ENCODE peak calls at places on chromosomes 7 and 10, in five cellular contexts. N is upper lobe of left lung, B is lower lobe of right lung, D is adrenal gland, X is fibroblast of lung. U is an unnamed sample. For H3K4me1, the result is how much of the 10 kb centered on the place peaks cover.

GRCh38 chr7:102063736-102064135 is 222.9 kb upstream of the SH2B2 start:
- DNase-seq in B (peak), D (no peak), X (no peak), N (no peak), U (peak)

GRCh38 chr7:98078197-98078870 is 28.3 kb upstream of the LMTK2 start:
- DNase-seq in X (no peak), B (no peak), D (no peak), N (no peak), U (peak)

GRCh38 chr7:157553256-157553655 is 216.5 kb downstream of the DNAJB6 start:
- DNase-seq in N (no peak), X (no peak), D (no peak), B (no peak), U (no peak)

GRCh38 chr7:101815826-101816488 is 1.5 kb upstream of the CUX1 start:
- DNase-seq in B (peak), X (peak), N (peak), D (peak), U (no peak)

GRCh38 chr10:113970641-113971040 is 73.0 kb upstream of the ADRB1 start:
- DNase-seq in X (no peak), D (no peak), N (no peak), B (no peak), U (no peak)

GRCh38 chr7:114372619-114373018 is 42.0 kb upstream of the FOXP2 start:
- DNase-seq in D (no peak), X (no peak), B (no peak), N (no peak), U (no peak)

GRCh38 chr7:132218876-132219275 is 357.4 kb downstream of the PLXNA4 start:
- DNase-seq in B (no peak), X (no peak), D (no peak), N (no peak), U (no peak)

GRCh38 chr7:14073543-14073942 is 84.1 kb upstream of the ETV1 start:
- DNase-seq in X (no peak), D (no peak), B (no peak), N (no peak), U (no peak)

GRCh38 chr7:78635394-78635793 is 818.1 kb downstream of the MAGI2 start:
- DNase-seq in D (no peak), B (no peak), X (no peak), N (no peak), U (no peak)

GRCh38 chr10:5999440-6000165 is 22.3 kb upstream of the IL15RA start:
- DNase-seq in X (no peak), N (peak), B (no peak), D (no peak), U (no peak)

GRCh38 chr7:127786184-127786583 is 134.2 kb downstream of the SND1 start:
- DNase-seq in X (no peak), N (no peak), B (no peak), D (no peak), U (no peak)

GRCh38 chr10:103693070-103693811 is 162.1 kb downstream of the SH3PXD2A start:
- DNase-seq in N (peak), X (no peak), D (no peak), B (no peak), U (no peak)

GRCh38 chr10:10330481-10330880 is 687.2 kb upstream of the CELF2 start:
- DNase-seq in D (no peak), X (peak), B (no peak), N (no peak), U (no peak)

GRCh38 chr10:111085690-111086353 is 9.0 kb downstream of the ADRA2A start:
- DNase-seq in D (no peak), N (no peak), B (no peak), X (no peak), U (peak)

GRCh38 chr10:95415631-95416031 is 124.8 kb upstream of the PDLIM1 start:
- DNase-seq in B (no peak), X (no peak), D (no peak), N (peak), U (no peak)

GRCh38 chr7:95906871-95907270 is 134.5 kb downstream of the DYNC1I1 start:
- DNase-seq in D (no peak), B (no peak), X (no peak), N (no peak), U (no peak)

GRCh38 chr7:1393421-1393820 is 65.8 kb downstream of the MICALL2 start:
- DNase-seq in X (no peak), N (no peak), D (no peak), B (no peak), U (no peak)

GRCh38 chr7:82247814-82248433 is 195.7 kb downstream of the CACNA2D1 start:
- DNase-seq in B (no peak), X (peak), D (no peak), N (no peak), U (no peak)

GRCh38 chr7:919114-919442 is 35.4 kb downstream of the ADAP1 start:
- DNase-seq in X (no peak), D (peak), N (peak), B (peak), U (peak)

GRCh38 chr10:132540456-132540855 is 2.9 kb downstream of the INPP5A start:
- DNase-seq in D (no peak), N (no peak), B (peak), X (peak), U (peak)

GRCh38 chr7:43612599-43613589 is 30.0 kb downstream of the STK17A start:
- DNase-seq in X (peak), N (no peak), D (peak), B (no peak), U (no peak)

GRCh38 chr10:18875480-18875879 is 173.1 kb upstream of the MALRD1 start:
- DNase-seq in N (no peak), X (no peak), B (no peak), D (no peak), U (no peak)

GRCh38 chr7:111138196-111138569 is 47.3 kb downstream of the LRRN3 start:
- DNase-seq in X (peak), D (peak), B (peak), N (no peak), U (no peak)

GRCh38 chr7:2724453-2725177 is 36.6 kb downstream of the AMZ1 start:
- DNase-seq in D (peak), B (no peak), N (no peak), X (no peak), U (peak)

GRCh38 chr7:5143106-5143505 is 46.9 kb upstream of the WIPI2 start:
- DNase-seq in B (no peak), X (no peak), D (no peak), N (no peak), U (no peak)

GRCh38 chr7:137697026-137697425 is 149.7 kb downstream of the DGKI start:
- DNase-seq in N (no peak), X (peak), D (no peak), B (no peak), U (no peak)

GRCh38 chr10:43417950-43418768 is 9.2 kb upstream of the HNRNPF start:
- DNase-seq in D (no peak), N (no peak), B (no peak), X (no peak), U (no peak)

GRCh38 chr7:134255814-134256213 is 60.9 kb downstream of the SLC35B4 start:
- DNase-seq in B (no peak), D (no peak), N (no peak), X (no peak), U (no peak)

GRCh38 chr10:75987610-75988009 is 556.2 kb downstream of the LRMDA start:
- DNase-seq in D (peak), N (no peak), B (no peak), X (peak), U (no peak)

GRCh38 chr7:17401806-17402627 is 103.6 kb downstream of the AHR start:
- DNase-seq in N (no peak), B (no peak), D (no peak), X (no peak), U (no peak)

GRCh38 chr10:122476034-122476695 is 14.8 kb downstream of the HTRA1 start:
- DNase-seq in N (no peak), B (no peak), D (no peak), X (no peak), U (peak)

GRCh38 chr7:90320801-90321494 is at the start of gene FAM237B:
- DNase-seq in D (no peak), B (peak), X (peak), N (peak), U (no peak)

GRCh38 chr10:27530477-27530876 is 26.4 kb downstream of the RAB18 start:
- DNase-seq in X (no peak), D (no peak), B (no peak), N (no peak), U (no peak)

GRCh38 chr10:11498399-11498798 is 113.1 kb downstream of the USP6NL start:
- DNase-seq in X (no peak), D (no peak), B (no peak), N (no peak), U (no peak)

GRCh38 chr10:4883079-4883739 is 57.2 kb downstream of the AKR1E2 start:
- DNase-seq in B (no peak), D (peak), N (no peak), X (peak), U (no peak)

GRCh38 chr10:3419719-3420495 is 247.3 kb upstream of the PITRM1 start:
- DNase-seq in D (no peak), N (no peak), B (no peak), X (no peak), U (no peak)

GRCh38 chr10:3418041-3418760 is 245.6 kb upstream of the PITRM1 start:
- DNase-seq in X (no peak), N (no peak), B (no peak), D (no peak), U (no peak)

GRCh38 chr10:3420527-3421469 is 248.2 kb upstream of the PITRM1 start:
- DNase-seq in B (no peak), X (no peak), D (no peak), N (no peak), U (no peak)

GRCh38 chr10:3417096-3417495 is 244.5 kb upstream of the PITRM1 start:
- DNase-seq in X (no peak), B (no peak), N (no peak), D (no peak), U (no peak)

GRCh38 chr10:3418901-3419300 is 246.3 kb upstream of the PITRM1 start:
- DNase-seq in N (no peak), D (no peak), B (no peak), X (no peak), U (no peak)
- H3K27ac ChIP-seq in N (no peak), D (no peak), B (no peak), X (no peak), U (no peak)

GRCh38 chr10:119658274-119658673 is 7.1 kb downstream of the BAG3 start:
- DNase-seq in N (peak), B (peak), D (peak), X (peak), U (peak)
- H3K4me1 ChIP-seq in N (half or more), B (half or more), D (under half), X (half or more), U (half or more)

GRCh38 chr7:155692317-155692716 is 47.9 kb downstream of the RBM33 start:
- DNase-seq in D (peak), N (no peak), X (no peak), B (no peak), U (no peak)

GRCh38 chr7:155693826-155694225 is 49.4 kb downstream of the RBM33 start:
- DNase-seq in D (no peak), X (no peak), N (no peak), B (no peak), U (no peak)

GRCh38 chr7:155698633-155699032 is 54.2 kb downstream of the RBM33 start:
- DNase-seq in N (no peak), X (no peak), B (no peak), D (no peak), U (no peak)

GRCh38 chr7:155696747-155697146 is 52.3 kb downstream of the RBM33 start:
- DNase-seq in N (no peak), X (no peak), D (no peak), B (no peak), U (no peak)

GRCh38 chr7:155694846-155695245 is 50.4 kb downstream of the RBM33 start:
- DNase-seq in B (no peak), D (no peak), N (no peak), X (peak), U (no peak)
- H3K4me3 ChIP-seq in B (no peak), D (no peak), N (no peak), X (no peak), U (no peak)

GRCh38 chr10:381346-381745 is 246.1 kb downstream of the ZMYND11 start:
- DNase-seq in X (no peak), N (no peak), D (peak), B (no peak), U (no peak)

GRCh38 chr10:381805-382204 is 246.6 kb downstream of the ZMYND11 start:
- DNase-seq in D (peak), X (no peak), B (no peak), N (no peak), U (no peak)

GRCh38 chr10:378230-378929 is 243.1 kb downstream of the ZMYND11 start:
- DNase-seq in N (no peak), B (no peak), D (no peak), X (no peak), U (no peak)

GRCh38 chr10:378930-379704 is 243.9 kb downstream of the ZMYND11 start:
- DNase-seq in B (no peak), D (no peak), X (no peak), N (peak), U (peak)

DNA sequence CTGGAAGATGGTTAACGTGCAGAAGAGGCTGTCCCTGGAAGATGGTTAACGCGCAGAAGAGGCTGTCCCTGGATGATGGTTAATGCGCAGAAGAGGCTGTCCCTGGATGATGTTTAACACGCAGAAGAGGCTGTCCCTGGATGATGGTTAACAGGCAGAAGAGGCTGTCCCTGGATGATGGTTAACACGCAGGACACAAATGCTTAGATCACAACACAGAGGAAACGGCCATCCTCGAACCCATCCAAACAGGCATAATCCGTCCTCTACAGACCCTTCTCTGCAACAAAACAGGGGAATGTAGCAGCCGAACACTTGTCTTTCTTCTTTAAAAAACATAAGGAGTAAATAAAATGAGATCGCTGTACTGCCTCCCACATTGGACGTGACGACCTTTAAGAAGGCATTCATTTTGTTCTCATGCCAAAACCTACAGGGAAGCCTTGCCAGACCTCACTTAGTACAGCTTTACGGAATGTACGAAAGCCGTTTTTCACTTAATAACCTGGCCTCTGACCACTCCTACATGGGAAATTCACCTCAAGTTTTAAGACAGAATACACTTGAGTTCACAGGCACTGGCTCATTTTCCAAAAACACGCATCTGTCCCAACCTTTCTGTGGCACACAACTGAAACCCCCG is 245.2 kb downstream of the ZMYND11 start:
- DNase-seq in D (no peak), N (no peak), X (peak), B (no peak), U (no peak)
- H3K27ac ChIP-seq in D (no peak), N (no peak), X (no peak), B (no peak), U (no peak)

GRCh38 chr7:21299766-21300165 is 128.1 kb upstream of the SP4 start:
- DNase-seq in B (no peak), X (no peak), D (no peak), N (no peak), U (no peak)
- H3K4me1 ChIP-seq in B (under half), X (under half), D (under half), N (under half), U (under half)

DNA sequence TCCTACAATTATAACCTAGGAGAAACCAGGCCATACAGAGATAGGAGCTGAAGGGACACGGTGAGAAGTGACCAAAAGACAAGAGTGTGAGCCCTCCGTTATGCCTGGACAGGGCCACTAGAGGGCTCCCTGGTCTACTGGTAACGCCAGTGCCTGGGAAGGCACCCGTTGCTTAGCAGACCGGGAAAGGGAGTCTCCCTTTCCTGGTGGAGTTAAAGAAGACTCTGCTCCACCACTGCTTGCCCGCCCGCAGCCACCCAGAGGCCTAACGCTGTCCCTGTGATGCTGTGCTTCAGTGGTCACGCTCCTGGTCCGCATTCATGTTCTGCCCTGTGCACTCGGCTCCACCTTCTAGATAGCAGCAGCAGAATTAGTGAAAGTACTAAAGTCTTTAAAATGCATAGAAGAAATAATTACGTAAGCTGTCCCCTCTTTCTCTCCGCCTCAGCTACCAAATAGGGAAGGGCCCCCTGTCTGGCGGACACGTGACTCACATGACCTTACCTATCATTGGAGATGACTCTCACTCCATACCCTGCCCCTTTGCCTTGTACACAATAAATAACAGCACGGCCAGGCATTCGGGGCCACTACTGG is 34.8 kb downstream of the GRID2IP start:
- DNase-seq in X (peak), B (peak), D (peak), N (no peak), U (no peak)
- H3K4me3 ChIP-seq in X (no peak), B (peak), D (no peak), N (peak), U (no peak)

DNA sequence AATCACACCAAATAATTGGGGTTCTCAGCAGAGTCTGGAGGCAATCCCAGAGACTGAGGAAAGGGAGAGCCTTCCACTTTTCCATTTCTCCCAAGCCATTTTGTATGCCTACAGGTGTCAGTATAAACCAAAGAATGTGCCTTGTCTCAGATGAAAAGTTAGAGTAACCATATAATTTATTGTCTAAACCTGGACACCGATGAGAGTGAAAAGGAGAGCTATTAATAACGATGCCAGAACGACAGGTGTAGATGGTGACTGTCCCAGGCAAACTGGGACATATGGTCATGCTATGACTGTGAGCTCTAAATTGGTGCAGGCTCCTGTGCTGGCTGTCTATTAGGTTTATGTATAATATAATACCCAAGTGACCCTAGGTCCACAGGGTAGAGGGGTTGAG is 219.6 kb downstream of the ARHGAP12 start:
- DNase-seq in X (no peak), D (no peak), N (no peak), B (no peak), U (no peak)
- H3K27ac ChIP-seq in X (no peak), D (no peak), N (peak), B (peak), U (no peak)

GRCh38 chr7:50266893-50267386 is 37.6 kb upstream of the IKZF1 start:
- DNase-seq in X (no peak), B (peak), N (peak), D (no peak), U (no peak)
- H3K4me1 ChIP-seq in X (under half), B (under half), N (under half), D (under half), U (under half)

U was measured in RWPE2.